ENCODE peak calls at places on chromosomes 16 and 17, in four cellular contexts. M, L, A and O are unnamed samples.

GRCh38 chr17:63190821-63191220 is 224.8 kb downstream of the TANC2 start:
- DNase-seq in M (no peak), L (no peak), A (no peak), O (no peak)

GRCh38 chr17:82446649-82447048 is 3.9 kb downstream of the CYBC1 start:
- DNase-seq in M (no peak), L (no peak), A (no peak), O (no peak)

GRCh38 chr17:31610301-31610910 is 218.9 kb downstream of the RAB11FIP4 start:
- DNase-seq in M (no peak), L (no peak), A (no peak), O (no peak)

GRCh38 chr16:13994239-13995106 is 74.5 kb downstream of the ERCC4 start:
- DNase-seq in M (no peak), L (no peak), A (no peak), O (peak; percentile 22)

GRCh38 chr16:20041924-20042596 is 31.6 kb downstream of the GPR139 start:
- DNase-seq in M (no peak), L (no peak), A (no peak), O (no peak)

GRCh38 chr17:80133626-80133970 is 13.3 kb downstream of the EIF4A3 start:
- DNase-seq in M (no peak), L (no peak), A (peak; percentile 48), O (no peak)

GRCh38 chr17:45225051-45225700 is 3.5 kb downstream of the FMNL1 start:
- DNase-seq in M (no peak), L (no peak), A (no peak), O (no peak)

GRCh38 chr16:73254983-73255382 is 207.1 kb upstream of the ZFHX3 start:
- DNase-seq in M (no peak), L (no peak), A (no peak), O (no peak)

GRCh38 chr17:61904094-61904710 is 23.6 kb downstream of the INTS2 start:
- DNase-seq in M (no peak), L (no peak), A (no peak), O (no peak)

GRCh38 chr17:63039899-63040602 is 74.0 kb downstream of the TANC2 start:
- DNase-seq in M (peak; percentile 57), L (peak; percentile 69), A (no peak), O (peak; percentile 56)

GRCh38 chr17:9162275-9162985 is 141.1 kb downstream of the NTN1 start:
- DNase-seq in M (no peak), L (no peak), A (no peak), O (no peak)

GRCh38 chr17:12301551-12301950 is 280.9 kb downstream of the MAP2K4 start:
- DNase-seq in M (no peak), L (no peak), A (no peak), O (no peak)

GRCh38 chr17:30550512-30551273 is 73.5 kb downstream of the GOSR1 start:
- DNase-seq in M (peak; percentile 13), L (peak; percentile 18), A (no peak), O (no peak)

GRCh38 chr17:16976686-16977550 is 5.0 kb upstream of the TNFRSF13B start:
- DNase-seq in M (no peak), L (no peak), A (no peak), O (no peak)

GRCh38 chr17:28335959-28336871 is 654 bp downstream of the TNFAIP1 start:
- DNase-seq in M (peak; percentile 89), L (peak; percentile 96), A (peak; percentile 34), O (peak; percentile 90)

GRCh38 chr17:17736205-17737183 is 55.2 kb downstream of the RAI1 start:
- DNase-seq in M (peak; percentile 57), L (peak; percentile 57), A (no peak), O (no peak)

GRCh38 chr16:65509172-65509571 is 387.3 kb upstream of the CDH11 start:
- DNase-seq in M (peak; percentile 23), L (no peak), A (no peak), O (no peak)

GRCh38 chr17:82296511-82297279 is 20.7 kb downstream of the CD7 start:
- DNase-seq in M (no peak), L (no peak), A (no peak), O (peak; percentile 30)

DNA sequence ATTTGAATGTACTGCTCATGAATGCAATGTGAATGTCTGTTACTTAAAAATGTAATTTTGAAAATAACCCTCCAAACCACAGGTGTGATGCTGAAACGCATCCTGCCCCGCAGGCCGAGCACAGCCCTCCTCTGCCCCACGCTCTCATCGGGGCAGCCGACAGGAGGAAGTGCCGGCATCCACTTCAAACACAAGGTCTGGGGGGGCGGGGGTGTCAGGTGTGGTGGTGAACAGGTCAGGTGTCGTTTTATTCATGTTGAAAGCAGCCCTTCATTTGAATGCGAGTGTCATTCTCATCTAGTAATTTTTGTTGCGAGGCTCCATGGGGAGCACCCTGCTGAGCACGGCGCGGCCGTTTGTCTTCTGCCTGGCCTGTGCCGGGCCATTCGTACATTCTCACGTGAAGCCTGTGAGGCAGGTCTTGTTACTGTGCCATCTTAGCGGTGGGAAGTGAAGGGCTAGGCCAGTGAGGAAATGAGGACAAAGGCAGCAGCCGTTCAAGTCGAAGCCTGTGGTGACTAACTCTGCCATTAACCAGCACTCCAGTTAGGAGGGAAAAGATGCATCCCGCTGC is 1.8 kb downstream of the ACSF3 start:
- DNase-seq in M (no peak), L (no peak), A (no peak), O (no peak)
- H3K4me3 ChIP-seq in M (no peak overlapping the region), L (no peak overlapping the region), A (no peak overlapping the region), O (no peak overlapping the region)

DNA sequence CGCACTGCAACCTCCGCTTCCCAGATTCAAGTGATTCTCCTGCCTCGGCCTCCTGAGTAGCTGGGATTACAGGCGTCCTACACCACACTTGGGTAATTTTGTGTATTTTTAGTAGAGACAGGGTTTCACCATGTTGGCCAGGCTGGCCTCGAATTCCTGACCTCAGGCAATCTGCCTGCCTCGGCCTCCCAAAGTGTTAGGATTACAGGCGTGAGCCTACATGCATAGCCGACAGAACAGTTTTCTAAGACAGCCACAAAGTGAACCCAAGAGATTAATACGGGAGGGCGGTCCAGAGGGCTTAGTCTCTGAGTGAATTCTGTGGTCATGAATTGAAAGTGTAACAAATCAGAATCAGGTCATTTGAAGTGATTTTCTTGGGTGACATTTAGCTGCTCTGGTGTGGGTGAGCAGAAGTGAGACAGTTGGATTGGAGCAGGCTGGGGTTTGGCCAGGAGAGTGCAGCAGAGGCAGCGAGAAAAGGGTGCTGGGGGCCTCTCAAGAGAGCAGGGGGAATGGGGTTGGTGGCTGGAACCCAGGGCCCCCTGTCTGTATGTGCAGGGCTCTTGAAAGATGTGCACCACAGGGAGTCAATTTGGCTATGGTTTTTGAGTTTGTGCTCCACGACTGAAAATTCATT is 231.4 kb upstream of the WSCD1 start:
- DNase-seq in M (no peak), L (no peak), A (no peak), O (no peak)
- TF ChIP-seq CTCF in M (no peak), L (no peak), A (no peak), O (peak; percentile 29)

GRCh38 chr16:8892101-8892575 is 10.0 kb downstream of the LITAFD start:
- DNase-seq in M (no peak), L (no peak), A (no peak), O (no peak)
- H3K4me3 ChIP-seq in M (no peak overlapping the region), L (no peak overlapping the region), A (no peak overlapping the region), O (no peak overlapping the region)

DNA sequence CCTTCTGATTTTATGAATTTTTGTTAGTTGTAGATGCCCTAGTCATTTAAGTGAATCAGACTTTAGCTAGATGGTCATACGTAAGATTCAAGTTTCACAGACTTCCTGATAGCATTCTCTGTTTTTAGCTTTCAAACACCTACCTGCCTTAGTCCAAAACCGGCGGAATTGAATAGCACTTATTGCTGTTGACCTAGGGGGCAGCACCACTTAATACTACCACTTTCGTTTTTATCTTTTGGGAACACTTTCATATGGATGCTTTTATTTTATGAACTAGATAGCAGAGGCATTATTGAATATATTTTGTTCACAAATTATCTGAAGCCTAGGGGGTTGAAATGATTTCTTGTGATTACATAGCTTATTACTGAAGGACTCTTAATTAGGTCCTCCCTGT is 31.5 kb downstream of the TADA2A start:
- DNase-seq in M (no peak), L (no peak), A (no peak), O (no peak)
- TF ChIP-seq CTCF in M (peak; percentile 7), L (no peak), A (no peak), O (peak; percentile 38)

GRCh38 chr16:2077696-2078095 is 29.9 kb downstream of the TSC2 start:
- DNase-seq in M (no peak), L (no peak), A (no peak), O (no peak)

GRCh38 chr16:2078096-2078495 is 30.3 kb downstream of the TSC2 start:
- DNase-seq in M (no peak), L (no peak), A (no peak), O (no peak)

GRCh38 chr16:2078691-2079090 is 30.9 kb downstream of the TSC2 start:
- DNase-seq in M (no peak), L (no peak), A (no peak), O (no peak)

GRCh38 chr16:2079991-2080390 is 32.2 kb downstream of the TSC2 start:
- DNase-seq in M (no peak), L (no peak), A (no peak), O (no peak)

DNA sequence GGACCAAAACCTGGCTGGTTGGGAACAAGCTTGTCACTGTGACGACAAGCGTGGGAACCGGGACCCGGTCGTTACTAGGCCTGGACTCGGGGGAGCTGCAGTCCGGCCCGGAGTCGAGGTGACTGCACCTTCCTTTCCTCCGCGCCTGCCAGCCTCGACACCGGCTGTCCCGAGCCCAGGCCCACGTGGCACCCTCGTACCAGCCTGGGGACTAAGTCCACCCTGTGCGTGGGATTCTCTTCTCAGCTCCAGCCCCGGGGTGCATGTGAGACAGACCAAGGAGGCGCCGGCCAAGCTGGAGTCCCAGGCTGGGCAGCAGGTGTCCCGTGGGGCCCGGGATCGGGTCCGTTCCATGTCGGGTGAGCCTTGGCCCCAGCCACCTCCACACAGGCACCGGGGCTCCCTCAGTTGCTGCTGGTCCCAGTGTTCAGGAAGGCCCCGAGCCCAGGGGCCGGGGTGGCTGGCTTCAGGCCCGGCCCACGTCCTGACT is 31.6 kb downstream of the TSC2 start:
- DNase-seq in M (no peak), L (no peak), A (no peak), O (no peak)
- H3K4me3 ChIP-seq in M (no peak overlapping the region), L (no peak overlapping the region), A (no peak overlapping the region), O (no peak overlapping the region)

GRCh38 chr17:78253946-78254672 is 22.7 kb downstream of the TMEM235 start:
- DNase-seq in M (peak; percentile 73), L (peak; percentile 76), A (peak; percentile 77), O (peak; percentile 88)
- TF ChIP-seq CTCF in M (no peak), L (no peak), A (peak; percentile 33), O (no peak)